ENCODE peak calls at places on chromosome 17, in five cellular contexts. One of them, this sample, is unnamed.

GRCh38 chr17:62746941-62747340 is 61.2 kb downstream of the MARCHF10 start:
- DNase-seq in pulmonary artery endothelial cell: no peak
- DNase-seq in activated CD8-positive, alpha-beta T cell treated with anti-CD3 and anti-CD28 coated beads for 36 hours: no peak
- DNase-seq in effector memory CD8-positive, alpha-beta T cell: no peak
- DNase-seq in aorta: no peak
- DNase-seq in this sample: no peak

GRCh38 chr17:77320501-77321256 is 179.9 kb downstream of the SEC14L1 start:
- DNase-seq in aorta: peak; percentile 88
- DNase-seq in pulmonary artery endothelial cell: no peak
- DNase-seq in effector memory CD8-positive, alpha-beta T cell: no peak
- DNase-seq in activated CD8-positive, alpha-beta T cell treated with anti-CD3 and anti-CD28 coated beads for 36 hours: no peak
- DNase-seq in this sample: peak; percentile 68

GRCh38 chr17:4591529-4591928 is 7.2 kb downstream of the SMTNL2 start:
- DNase-seq in effector memory CD8-positive, alpha-beta T cell: no peak
- DNase-seq in activated CD8-positive, alpha-beta T cell treated with anti-CD3 and anti-CD28 coated beads for 36 hours: no peak
- DNase-seq in pulmonary artery endothelial cell: no peak
- DNase-seq in aorta: no peak
- DNase-seq in this sample: no peak

GRCh38 chr17:74798239-74798707 is 22.1 kb upstream of the NAT9 start:
- DNase-seq in activated CD8-positive, alpha-beta T cell treated with anti-CD3 and anti-CD28 coated beads for 36 hours: no peak
- DNase-seq in aorta: no peak
- DNase-seq in pulmonary artery endothelial cell: peak; percentile 24
- DNase-seq in effector memory CD8-positive, alpha-beta T cell: no peak
- DNase-seq in this sample: peak; percentile 26

GRCh38 chr17:79802736-79803420 is 6.0 kb upstream of the CBX8 start:
- DNase-seq in pulmonary artery endothelial cell: no peak
- DNase-seq in aorta: no peak
- DNase-seq in effector memory CD8-positive, alpha-beta T cell: no peak
- DNase-seq in activated CD8-positive, alpha-beta T cell treated with anti-CD3 and anti-CD28 coated beads for 36 hours: no peak
- DNase-seq in this sample: no peak

GRCh38 chr17:20196314-20196713 is 187.2 kb downstream of the SPECC1 start:
- DNase-seq in effector memory CD8-positive, alpha-beta T cell: no peak
- DNase-seq in pulmonary artery endothelial cell: no peak
- DNase-seq in aorta: no peak
- DNase-seq in activated CD8-positive, alpha-beta T cell treated with anti-CD3 and anti-CD28 coated beads for 36 hours: no peak
- DNase-seq in this sample: no peak

GRCh38 chr17:4631836-4632582 is 9.5 kb downstream of the ALOX15 start:
- DNase-seq in aorta: no peak
- DNase-seq in pulmonary artery endothelial cell: no peak
- DNase-seq in effector memory CD8-positive, alpha-beta T cell: no peak
- DNase-seq in activated CD8-positive, alpha-beta T cell treated with anti-CD3 and anti-CD28 coated beads for 36 hours: no peak
- DNase-seq in this sample: no peak

GRCh38 chr17:43713494-43714162 is 45.0 kb downstream of the SOST start:
- DNase-seq in pulmonary artery endothelial cell: no peak
- DNase-seq in effector memory CD8-positive, alpha-beta T cell: no peak
- DNase-seq in aorta: peak; percentile 83
- DNase-seq in activated CD8-positive, alpha-beta T cell treated with anti-CD3 and anti-CD28 coated beads for 36 hours: peak; percentile 35
- DNase-seq in this sample: no peak

GRCh38 chr17:21816592-21817567 is 124.6 kb downstream of the KCNJ18 start:
- DNase-seq in pulmonary artery endothelial cell: no peak
- DNase-seq in aorta: peak; percentile 63
- DNase-seq in effector memory CD8-positive, alpha-beta T cell: no peak
- DNase-seq in activated CD8-positive, alpha-beta T cell treated with anti-CD3 and anti-CD28 coated beads for 36 hours: no peak
- DNase-seq in this sample: no peak

GRCh38 chr17:82690786-82691489 is 7.6 kb downstream of the RAB40B start:
- DNase-seq in effector memory CD8-positive, alpha-beta T cell: no peak
- DNase-seq in pulmonary artery endothelial cell: no peak
- DNase-seq in aorta: no peak
- DNase-seq in activated CD8-positive, alpha-beta T cell treated with anti-CD3 and anti-CD28 coated beads for 36 hours: no peak
- DNase-seq in this sample: no peak

GRCh38 chr17:71163121-71163812 is 957.6 kb upstream of the SOX9 start:
- DNase-seq in aorta: no peak
- DNase-seq in pulmonary artery endothelial cell: no peak
- DNase-seq in effector memory CD8-positive, alpha-beta T cell: no peak
- DNase-seq in activated CD8-positive, alpha-beta T cell treated with anti-CD3 and anti-CD28 coated beads for 36 hours: no peak
- DNase-seq in this sample: no peak

GRCh38 chr17:72373910-72374741 is 253.3 kb downstream of the SOX9 start:
- DNase-seq in pulmonary artery endothelial cell: no peak
- DNase-seq in activated CD8-positive, alpha-beta T cell treated with anti-CD3 and anti-CD28 coated beads for 36 hours: no peak
- DNase-seq in aorta: no peak
- DNase-seq in effector memory CD8-positive, alpha-beta T cell: no peak
- DNase-seq in this sample: peak; percentile 71

GRCh38 chr17:64255764-64256163 is 7.3 kb downstream of the TEX2 start:
- DNase-seq in effector memory CD8-positive, alpha-beta T cell: no peak
- DNase-seq in aorta: no peak
- DNase-seq in activated CD8-positive, alpha-beta T cell treated with anti-CD3 and anti-CD28 coated beads for 36 hours: no peak
- DNase-seq in pulmonary artery endothelial cell: no peak
- DNase-seq in this sample: no peak

GRCh38 chr17:27904534-27904933 is 11.4 kb upstream of the LYRM9 start:
- DNase-seq in pulmonary artery endothelial cell: no peak
- DNase-seq in activated CD8-positive, alpha-beta T cell treated with anti-CD3 and anti-CD28 coated beads for 36 hours: no peak
- DNase-seq in aorta: no peak
- DNase-seq in effector memory CD8-positive, alpha-beta T cell: no peak
- DNase-seq in this sample: no peak

GRCh38 chr17:81429353-81429774 is 34.1 kb downstream of the BAHCC1 start:
- DNase-seq in pulmonary artery endothelial cell: no peak
- DNase-seq in aorta: peak; percentile 94
- DNase-seq in effector memory CD8-positive, alpha-beta T cell: no peak
- DNase-seq in activated CD8-positive, alpha-beta T cell treated with anti-CD3 and anti-CD28 coated beads for 36 hours: no peak
- DNase-seq in this sample: peak; percentile 88

GRCh38 chr17:59427425-59427921 is 96.0 kb downstream of the YPEL2 start:
- DNase-seq in pulmonary artery endothelial cell: peak; percentile 98
- DNase-seq in activated CD8-positive, alpha-beta T cell treated with anti-CD3 and anti-CD28 coated beads for 36 hours: peak; percentile 84
- DNase-seq in aorta: no peak
- DNase-seq in effector memory CD8-positive, alpha-beta T cell: no peak
- DNase-seq in this sample: no peak

GRCh38 chr17:67059372-67059771 is 15.0 kb downstream of the CACNG1 start:
- DNase-seq in aorta: no peak
- DNase-seq in effector memory CD8-positive, alpha-beta T cell: no peak
- DNase-seq in activated CD8-positive, alpha-beta T cell treated with anti-CD3 and anti-CD28 coated beads for 36 hours: no peak
- DNase-seq in pulmonary artery endothelial cell: no peak
- DNase-seq in this sample: no peak

GRCh38 chr17:51638909-51639308 is 378.6 kb downstream of the UTP18 start:
- DNase-seq in aorta: no peak
- DNase-seq in effector memory CD8-positive, alpha-beta T cell: no peak
- DNase-seq in pulmonary artery endothelial cell: no peak
- DNase-seq in activated CD8-positive, alpha-beta T cell treated with anti-CD3 and anti-CD28 coated beads for 36 hours: no peak
- DNase-seq in this sample: no peak

GRCh38 chr17:41733348-41734138 is 900 bp downstream of the HAP1 start:
- DNase-seq in aorta: no peak
- DNase-seq in pulmonary artery endothelial cell: no peak
- DNase-seq in effector memory CD8-positive, alpha-beta T cell: no peak
- DNase-seq in activated CD8-positive, alpha-beta T cell treated with anti-CD3 and anti-CD28 coated beads for 36 hours: peak; percentile 34
- DNase-seq in this sample: no peak